ENCODE peak calls at places on chromosome 3, in four cellular contexts. Z is naive thymus-derived CD4-positive, alpha-beta T cell; X is stimulated activated CD8-positive, alpha-beta memory T cell treated with anti-CD3 and anti-CD28 coated beads, Interleukin-7, amount 100 ng/mL, for 1 hour; L is NT2/D1. S is an unnamed sample.

GRCh38 chr3:78867409-78868372 is 900.1 kb downstream of the ROBO1 start:
- DNase-seq in Z (no peak), X (no peak), L (no peak), S (no peak)

GRCh38 chr3:155391583-155391982 is 98.1 kb upstream of the STRIT1 start:
- DNase-seq in Z (no peak), X (no peak), L (no peak), S (peak)

GRCh38 chr3:5009506-5010100 is 30.4 kb downstream of the BHLHE40 start:
- DNase-seq in Z (no peak), L (no peak), X (no peak), S (no peak)

GRCh38 chr3:151314132-151314531 is 2.5 kb downstream of the GPR87 start:
- DNase-seq in Z (no peak), L (no peak), X (no peak), S (no peak)

GRCh38 chr3:170023165-170023564 is 14.6 kb upstream of the GPR160 start:
- DNase-seq in Z (no peak), L (no peak), X (no peak), S (no peak)

GRCh38 chr3:124886168-124887051 is 755 bp downstream of the ITGB5 start:
- DNase-seq in X (no peak), Z (peak), L (no peak), S (peak)

GRCh38 chr3:14768881-14769280 is 49.9 kb upstream of the FGD5 start:
- DNase-seq in L (no peak), Z (no peak), X (no peak), S (no peak)

GRCh38 chr3:188539631-188540194 is 385.8 kb downstream of the LPP start:
- DNase-seq in X (no peak), L (no peak), Z (no peak), S (no peak)

GRCh38 chr3:142987080-142987700 is 14.2 kb upstream of the U2SURP start:
- DNase-seq in L (no peak), X (no peak), Z (no peak), S (peak)

GRCh38 chr3:137988152-137988551 is 21.8 kb upstream of the CLDN18 start:
- DNase-seq in Z (no peak), X (no peak), L (no peak), S (no peak)

GRCh38 chr3:128623762-128624176 is 26.8 kb downstream of the RPN1 start:
- DNase-seq in X (no peak), L (no peak), Z (no peak), S (no peak)

GRCh38 chr3:100893590-100893989 is 99.6 kb downstream of the ABI3BP start:
- DNase-seq in L (peak), X (no peak), Z (no peak), S (peak)

GRCh38 chr3:141336672-141337522 is 31.4 kb upstream of the ZBTB38 start:
- DNase-seq in X (no peak), L (no peak), Z (no peak), S (no peak)

GRCh38 chr3:69665026-69665739 is 74.1 kb upstream of the MITF start:
- DNase-seq in Z (no peak), X (no peak), L (no peak), S (no peak)

GRCh38 chr3:187165144-187165543 is 25.8 kb upstream of the RPL39L start:
- DNase-seq in L (peak), Z (no peak), X (no peak), S (peak)

GRCh38 chr3:32780735-32781210 is 37.0 kb upstream of the TRIM71 start:
- DNase-seq in X (no peak), L (peak), Z (no peak), S (peak)

GRCh38 chr3:53495518-53496501 is 1.4 kb downstream of the CACNA1D start:
- DNase-seq in L (no peak), Z (no peak), X (no peak), S (peak)

GRCh38 chr3:15300318-15301078 is 31.9 kb downstream of the SH3BP5 start:
- DNase-seq in L (no peak), X (no peak), Z (no peak), S (no peak)

GRCh38 chr3:134317106-134317947 is 56.9 kb downstream of the AMOTL2 start:
- DNase-seq in L (no peak), Z (no peak), X (no peak), S (no peak)

GRCh38 chr3:12267380-12268030 is 21.4 kb upstream of the PPARG start:
- DNase-seq in L (no peak), Z (no peak), X (no peak), S (no peak)

GRCh38 chr3:172078244-172078643 is 38.9 kb downstream of the FNDC3B start:
- DNase-seq in X (no peak), L (no peak), Z (no peak), S (no peak)

GRCh38 chr3:191070201-191070600 is 128.8 kb upstream of the OSTN start:
- DNase-seq in Z (no peak), X (no peak), L (no peak), S (no peak)

GRCh38 chr3:64502284-64502683 is 185.5 kb downstream of the ADAMTS9 start:
- DNase-seq in X (no peak), Z (no peak), L (no peak), S (no peak)

GRCh38 chr3:78878789-78879515 is 888.8 kb downstream of the ROBO1 start:
- DNase-seq in X (no peak), L (no peak), Z (no peak), S (no peak)

GRCh38 chr3:112605285-112605684 is 35.7 kb downstream of the CCDC80 start:
- DNase-seq in X (no peak), L (no peak), Z (no peak), S (peak)

GRCh38 chr3:134476977-134477376 is 8.8 kb downstream of the ANAPC13 start:
- DNase-seq in X (no peak), Z (no peak), L (no peak), S (no peak)

GRCh38 chr3:144770813-144771400 is 799.3 kb downstream of the DIPK2A start:
- DNase-seq in Z (no peak), X (no peak), L (no peak), S (peak)

GRCh38 chr3:55668359-55668758 is 181.3 kb upstream of the WNT5A start:
- DNase-seq in L (no peak), Z (no peak), X (no peak), S (no peak)

GRCh38 chr3:127694467-127695215 is 21.9 kb downstream of the ABTB1 start:
- DNase-seq in L (no peak), X (no peak), Z (no peak), S (peak)

GRCh38 chr3:194565597-194566190 is 67.5 kb downstream of the TMEM44 start:
- DNase-seq in X (no peak), Z (no peak), L (no peak), S (peak)

GRCh38 chr3:194277547-194278091 is 73.5 kb downstream of the CPN2 start:
- DNase-seq in L (no peak), X (no peak), Z (no peak), S (no peak)

GRCh38 chr3:25897019-25897418 is 107.1 kb downstream of the OXSM start:
- DNase-seq in Z (no peak), X (no peak), L (no peak), S (peak)

S was measured in GM23338.